ENCODE peak calls at places on chromosomes 3 and 15, in nine cellular contexts. One of them, this sample, is unnamed.

GRCh38 chr15:60945196-60945595 is 283.9 kb downstream of the RORA start:
- DNase-seq in ecto neural progenitor cell: no peak
- DNase-seq in HCEC 1CT: no peak
- DNase-seq in LHCN-M2: peak
- DNase-seq in cortex of kidney: no peak
- DNase-seq in activated naive CD4-positive, alpha-beta T cell treated with anti-CD3 and anti-CD28 coated beads, Interleukin-2, amount 50 U/mL, for 16 hours: no peak
- DNase-seq in activated CD4-positive, alpha-beta memory T cell treated with anti-CD3 and anti-CD28 coated beads, Interleukin-2, amount 10 ng/mL, durations not matched to agents 7 days and 5 days: no peak
- DNase-seq in CD8-positive, alpha-beta memory T cell: no peak
- DNase-seq in fibroblast of gingiva: peak
- DNase-seq in this sample: no peak

GRCh38 chr3:8741581-8742355 is 8.2 kb downstream of the CAV3 start:
- DNase-seq in ecto neural progenitor cell: peak
- DNase-seq in HCEC 1CT: peak
- DNase-seq in LHCN-M2: peak
- DNase-seq in cortex of kidney: no peak
- DNase-seq in activated naive CD4-positive, alpha-beta T cell treated with anti-CD3 and anti-CD28 coated beads, Interleukin-2, amount 50 U/mL, for 16 hours: no peak
- DNase-seq in activated CD4-positive, alpha-beta memory T cell treated with anti-CD3 and anti-CD28 coated beads, Interleukin-2, amount 10 ng/mL, durations not matched to agents 7 days and 5 days: no peak
- DNase-seq in CD8-positive, alpha-beta memory T cell: no peak
- DNase-seq in fibroblast of gingiva: peak
- DNase-seq in this sample: no peak

GRCh38 chr3:191290311-191291025 is 38.7 kb upstream of the CCDC50 start:
- DNase-seq in ecto neural progenitor cell: no peak
- DNase-seq in HCEC 1CT: peak
- DNase-seq in LHCN-M2: peak
- DNase-seq in cortex of kidney: no peak
- DNase-seq in activated naive CD4-positive, alpha-beta T cell treated with anti-CD3 and anti-CD28 coated beads, Interleukin-2, amount 50 U/mL, for 16 hours: no peak
- DNase-seq in activated CD4-positive, alpha-beta memory T cell treated with anti-CD3 and anti-CD28 coated beads, Interleukin-2, amount 10 ng/mL, durations not matched to agents 7 days and 5 days: no peak
- DNase-seq in CD8-positive, alpha-beta memory T cell: no peak
- DNase-seq in fibroblast of gingiva: peak
- DNase-seq in this sample: no peak

GRCh38 chr3:156561533-156561932 is 6.6 kb upstream of the SSR3 start:
- DNase-seq in ecto neural progenitor cell: no peak
- DNase-seq in HCEC 1CT: no peak
- DNase-seq in LHCN-M2: no peak
- DNase-seq in cortex of kidney: no peak
- DNase-seq in activated naive CD4-positive, alpha-beta T cell treated with anti-CD3 and anti-CD28 coated beads, Interleukin-2, amount 50 U/mL, for 16 hours: no peak
- DNase-seq in activated CD4-positive, alpha-beta memory T cell treated with anti-CD3 and anti-CD28 coated beads, Interleukin-2, amount 10 ng/mL, durations not matched to agents 7 days and 5 days: no peak
- DNase-seq in CD8-positive, alpha-beta memory T cell: no peak
- DNase-seq in fibroblast of gingiva: no peak
- DNase-seq in this sample: no peak

GRCh38 chr3:36905545-36905944 is 39.3 kb downstream of the TRANK1 start:
- DNase-seq in ecto neural progenitor cell: no peak
- DNase-seq in HCEC 1CT: no peak
- DNase-seq in LHCN-M2: no peak
- DNase-seq in cortex of kidney: no peak
- DNase-seq in activated naive CD4-positive, alpha-beta T cell treated with anti-CD3 and anti-CD28 coated beads, Interleukin-2, amount 50 U/mL, for 16 hours: no peak
- DNase-seq in activated CD4-positive, alpha-beta memory T cell treated with anti-CD3 and anti-CD28 coated beads, Interleukin-2, amount 10 ng/mL, durations not matched to agents 7 days and 5 days: no peak
- DNase-seq in CD8-positive, alpha-beta memory T cell: no peak
- DNase-seq in fibroblast of gingiva: no peak
- DNase-seq in this sample: no peak

GRCh38 chr15:63107895-63108546 is 13.6 kb upstream of the LACTB start:
- DNase-seq in ecto neural progenitor cell: no peak
- DNase-seq in HCEC 1CT: peak
- DNase-seq in LHCN-M2: peak
- DNase-seq in cortex of kidney: no peak
- DNase-seq in activated naive CD4-positive, alpha-beta T cell treated with anti-CD3 and anti-CD28 coated beads, Interleukin-2, amount 50 U/mL, for 16 hours: no peak
- DNase-seq in activated CD4-positive, alpha-beta memory T cell treated with anti-CD3 and anti-CD28 coated beads, Interleukin-2, amount 10 ng/mL, durations not matched to agents 7 days and 5 days: no peak
- DNase-seq in CD8-positive, alpha-beta memory T cell: no peak
- DNase-seq in fibroblast of gingiva: peak
- DNase-seq in this sample: no peak

GRCh38 chr3:171614318-171614967 is 154.2 kb upstream of the TNIK start:
- DNase-seq in ecto neural progenitor cell: peak
- DNase-seq in HCEC 1CT: no peak
- DNase-seq in LHCN-M2: peak
- DNase-seq in cortex of kidney: no peak
- DNase-seq in activated naive CD4-positive, alpha-beta T cell treated with anti-CD3 and anti-CD28 coated beads, Interleukin-2, amount 50 U/mL, for 16 hours: no peak
- DNase-seq in activated CD4-positive, alpha-beta memory T cell treated with anti-CD3 and anti-CD28 coated beads, Interleukin-2, amount 10 ng/mL, durations not matched to agents 7 days and 5 days: peak
- DNase-seq in CD8-positive, alpha-beta memory T cell: no peak
- DNase-seq in fibroblast of gingiva: no peak
- DNase-seq in this sample: peak

GRCh38 chr3:149494022-149494758 is 19.7 kb downstream of the TM4SF4 start:
- DNase-seq in ecto neural progenitor cell: peak
- DNase-seq in HCEC 1CT: peak
- DNase-seq in LHCN-M2: peak
- DNase-seq in cortex of kidney: no peak
- DNase-seq in activated naive CD4-positive, alpha-beta T cell treated with anti-CD3 and anti-CD28 coated beads, Interleukin-2, amount 50 U/mL, for 16 hours: no peak
- DNase-seq in activated CD4-positive, alpha-beta memory T cell treated with anti-CD3 and anti-CD28 coated beads, Interleukin-2, amount 10 ng/mL, durations not matched to agents 7 days and 5 days: peak
- DNase-seq in CD8-positive, alpha-beta memory T cell: no peak
- DNase-seq in fibroblast of gingiva: peak
- DNase-seq in this sample: no peak

GRCh38 chr3:177852408-177852807 is 655.1 kb upstream of the TBL1XR1 start:
- DNase-seq in ecto neural progenitor cell: no peak
- DNase-seq in HCEC 1CT: no peak
- DNase-seq in LHCN-M2: no peak
- DNase-seq in cortex of kidney: no peak
- DNase-seq in activated naive CD4-positive, alpha-beta T cell treated with anti-CD3 and anti-CD28 coated beads, Interleukin-2, amount 50 U/mL, for 16 hours: no peak
- DNase-seq in activated CD4-positive, alpha-beta memory T cell treated with anti-CD3 and anti-CD28 coated beads, Interleukin-2, amount 10 ng/mL, durations not matched to agents 7 days and 5 days: no peak
- DNase-seq in CD8-positive, alpha-beta memory T cell: no peak
- DNase-seq in fibroblast of gingiva: no peak
- DNase-seq in this sample: no peak

GRCh38 chr15:69701198-69701597 is 248.6 kb downstream of the RPLP1 start:
- DNase-seq in ecto neural progenitor cell: no peak
- DNase-seq in HCEC 1CT: no peak
- DNase-seq in LHCN-M2: no peak
- DNase-seq in cortex of kidney: no peak
- DNase-seq in activated naive CD4-positive, alpha-beta T cell treated with anti-CD3 and anti-CD28 coated beads, Interleukin-2, amount 50 U/mL, for 16 hours: no peak
- DNase-seq in activated CD4-positive, alpha-beta memory T cell treated with anti-CD3 and anti-CD28 coated beads, Interleukin-2, amount 10 ng/mL, durations not matched to agents 7 days and 5 days: no peak
- DNase-seq in CD8-positive, alpha-beta memory T cell: no peak
- DNase-seq in fibroblast of gingiva: no peak
- DNase-seq in this sample: no peak

GRCh38 chr3:113260980-113261920 is 49.9 kb downstream of the BOC start:
- DNase-seq in ecto neural progenitor cell: no peak
- DNase-seq in HCEC 1CT: no peak
- DNase-seq in LHCN-M2: no peak
- DNase-seq in cortex of kidney: no peak
- DNase-seq in activated naive CD4-positive, alpha-beta T cell treated with anti-CD3 and anti-CD28 coated beads, Interleukin-2, amount 50 U/mL, for 16 hours: no peak
- DNase-seq in activated CD4-positive, alpha-beta memory T cell treated with anti-CD3 and anti-CD28 coated beads, Interleukin-2, amount 10 ng/mL, durations not matched to agents 7 days and 5 days: no peak
- DNase-seq in CD8-positive, alpha-beta memory T cell: no peak
- DNase-seq in fibroblast of gingiva: peak
- DNase-seq in this sample: no peak

GRCh38 chr3:50297896-50298725 is 1.1 kb downstream of the HYAL3 start:
- DNase-seq in ecto neural progenitor cell: no peak
- DNase-seq in HCEC 1CT: no peak
- DNase-seq in LHCN-M2: no peak
- DNase-seq in cortex of kidney: no peak
- DNase-seq in activated naive CD4-positive, alpha-beta T cell treated with anti-CD3 and anti-CD28 coated beads, Interleukin-2, amount 50 U/mL, for 16 hours: no peak
- DNase-seq in activated CD4-positive, alpha-beta memory T cell treated with anti-CD3 and anti-CD28 coated beads, Interleukin-2, amount 10 ng/mL, durations not matched to agents 7 days and 5 days: no peak
- DNase-seq in CD8-positive, alpha-beta memory T cell: no peak
- DNase-seq in fibroblast of gingiva: no peak
- DNase-seq in this sample: no peak